ENCODE peak calls at places on chromosomes 11 and 22, in five cellular contexts. One of them, this sample, is unnamed.
A peak's percentile ranks its signal among the peaks of the same experiment; 100 is the strongest.

GRCh38 chr11:28457481-28458145 is 349.4 kb downstream of the METTL15 start:
- DNase-seq in H1: no peak
- DNase-seq in HCT116: no peak
- DNase-seq in K562: no peak
- DNase-seq in SK-N-SH: no peak
- DNase-seq in this sample: no peak

GRCh38 chr11:126345759-126346585 is 9.5 kb upstream of the ST3GAL4 start:
- DNase-seq in SK-N-SH: no peak
- DNase-seq in H1: no peak
- DNase-seq in HCT116: no peak
- DNase-seq in K562: peak; percentile 81
- DNase-seq in this sample: no peak

GRCh38 chr11:1825039-1825740 is 9.6 kb upstream of the SYT8 start:
- DNase-seq in H1: peak; percentile 78
- DNase-seq in SK-N-SH: no peak
- DNase-seq in K562: peak; percentile 91
- DNase-seq in HCT116: no peak
- DNase-seq in this sample: peak; percentile 55

GRCh38 chr11:111798279-111798678 is 32.1 kb upstream of the PPP2R1B start:
- DNase-seq in K562: no peak
- DNase-seq in H1: no peak
- DNase-seq in HCT116: no peak
- DNase-seq in SK-N-SH: no peak
- DNase-seq in this sample: no peak

GRCh38 chr11:15113381-15113780 is 1.3 kb upstream of the INSC start:
- DNase-seq in H1: no peak
- DNase-seq in SK-N-SH: no peak
- DNase-seq in K562: no peak
- DNase-seq in HCT116: no peak
- DNase-seq in this sample: no peak

GRCh38 chr11:107956543-107956942 is 28.3 kb downstream of the RAB39A start:
- DNase-seq in SK-N-SH: peak; percentile 54
- DNase-seq in H1: no peak
- DNase-seq in HCT116: no peak
- DNase-seq in K562: no peak
- DNase-seq in this sample: no peak

GRCh38 chr11:60528934-60529333 is 13.7 kb downstream of the MS4A13 start:
- DNase-seq in K562: no peak
- DNase-seq in SK-N-SH: no peak
- DNase-seq in HCT116: no peak
- DNase-seq in H1: no peak
- DNase-seq in this sample: no peak

GRCh38 chr11:45983471-45983845 is 61.0 kb downstream of the LARGE2 start:
- DNase-seq in H1: no peak
- DNase-seq in SK-N-SH: no peak
- DNase-seq in HCT116: no peak
- DNase-seq in K562: no peak
- DNase-seq in this sample: no peak

GRCh38 chr11:100739636-100740035 is 52.5 kb downstream of the ARHGAP42 start:
- DNase-seq in H1: no peak
- DNase-seq in SK-N-SH: no peak
- DNase-seq in HCT116: peak; percentile 61
- DNase-seq in K562: no peak
- DNase-seq in this sample: peak; percentile 48

GRCh38 chr22:22881116-22882032 is 6.2 kb upstream of the IGLL5 start:
- DNase-seq in H1: no peak
- DNase-seq in SK-N-SH: peak; percentile 79
- DNase-seq in HCT116: no peak
- DNase-seq in K562: peak; percentile 56
- DNase-seq in this sample: peak; percentile 41

DNA sequence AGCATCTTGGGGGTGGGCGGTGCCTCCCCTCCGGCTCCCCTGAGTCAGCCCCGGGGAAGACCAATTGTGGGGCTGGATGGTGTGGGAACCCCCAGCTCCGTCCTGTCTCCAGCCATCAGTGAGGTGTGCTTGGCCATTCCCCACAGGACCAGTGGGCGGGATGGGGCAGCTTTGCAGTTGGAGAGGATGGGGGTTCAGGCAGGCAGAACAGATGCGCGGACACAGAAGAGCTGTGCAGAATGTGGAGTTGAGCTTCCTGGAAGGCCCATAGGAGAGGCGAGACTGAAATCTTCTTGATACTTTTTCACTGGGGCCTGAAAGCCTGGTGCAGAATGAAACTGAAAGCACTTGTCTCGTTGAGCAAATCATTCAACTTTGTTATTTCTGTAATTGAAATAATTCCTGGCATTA is 23.8 kb downstream of the PARVB start:
- DNase-seq in HCT116: no peak
- DNase-seq in K562: no peak
- DNase-seq in H1: no peak
- DNase-seq in SK-N-SH: no peak
- DNase-seq in this sample: no peak
- TF ChIP-seq JUND in HCT116: no peak
- TF ChIP-seq JUND in K562: no peak
- TF ChIP-seq JUND in H1: no peak
- TF ChIP-seq JUND in SK-N-SH: no peak
- TF ChIP-seq JUND in this sample: no peak

GRCh38 chr22:35921777-35922176 is 106.8 kb downstream of the RBFOX2 start:
- DNase-seq in HCT116: peak; percentile 76
- DNase-seq in K562: peak; percentile 24
- DNase-seq in H1: no peak
- DNase-seq in SK-N-SH: peak; percentile 49
- DNase-seq in this sample: no peak
- TF ChIP-seq JUND in HCT116: peak; percentile 43
- TF ChIP-seq JUND in K562: peak; percentile 44
- TF ChIP-seq JUND in H1: peak; percentile 51
- TF ChIP-seq JUND in SK-N-SH: peak; percentile 36
- TF ChIP-seq JUND in this sample: no peak

GRCh38 chr22:46866591-46866990 is 104.1 kb downstream of the TBC1D22A start:
- DNase-seq in SK-N-SH: no peak
- DNase-seq in K562: no peak
- DNase-seq in HCT116: no peak
- DNase-seq in H1: peak; percentile 38
- DNase-seq in this sample: no peak

GRCh38 chr22:46864314-46865051 is 102.0 kb downstream of the TBC1D22A start:
- DNase-seq in HCT116: no peak
- DNase-seq in K562: no peak
- DNase-seq in SK-N-SH: no peak
- DNase-seq in H1: no peak
- DNase-seq in this sample: no peak

GRCh38 chr22:46865052-46865434 is 102.6 kb downstream of the TBC1D22A start:
- DNase-seq in H1: no peak
- DNase-seq in HCT116: no peak
- DNase-seq in K562: no peak
- DNase-seq in SK-N-SH: no peak
- DNase-seq in this sample: no peak

GRCh38 chr22:46865642-46866041 is 103.2 kb downstream of the TBC1D22A start:
- DNase-seq in K562: no peak
- DNase-seq in HCT116: no peak
- DNase-seq in H1: no peak
- DNase-seq in SK-N-SH: no peak
- DNase-seq in this sample: no peak

DNA sequence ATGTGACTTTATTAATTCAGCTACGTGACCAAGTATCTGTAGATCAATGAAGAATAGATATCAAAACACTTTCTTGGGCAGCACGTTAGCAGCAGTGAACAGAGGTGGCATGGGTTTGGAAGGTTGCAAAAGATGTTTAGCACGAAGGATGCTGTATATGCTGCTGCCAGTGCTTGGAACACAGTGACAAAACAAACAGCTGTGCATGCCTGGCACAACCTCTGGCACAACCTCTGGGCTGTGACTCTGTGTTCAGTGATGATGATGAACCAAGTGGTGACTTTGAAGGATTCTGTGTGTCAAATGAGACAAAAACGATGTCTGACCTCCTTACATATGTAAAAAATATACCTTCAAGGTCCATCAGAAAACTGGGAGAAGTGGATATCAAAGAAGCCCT is 104.7 kb downstream of the TBC1D22A start:
- DNase-seq in HCT116: no peak
- DNase-seq in K562: no peak
- DNase-seq in SK-N-SH: no peak
- DNase-seq in H1: no peak
- DNase-seq in this sample: no peak
- TF ChIP-seq JUND in HCT116: no peak
- TF ChIP-seq JUND in K562: no peak
- TF ChIP-seq JUND in SK-N-SH: no peak
- TF ChIP-seq JUND in H1: no peak
- TF ChIP-seq JUND in this sample: no peak

GRCh38 chr11:63720611-63721010 is 39.3 kb downstream of the RTN3 start:
- DNase-seq in K562: no peak
- DNase-seq in HCT116: no peak
- DNase-seq in SK-N-SH: no peak
- DNase-seq in H1: no peak
- DNase-seq in this sample: no peak

GRCh38 chr11:63719987-63720386 is 38.7 kb downstream of the RTN3 start:
- DNase-seq in HCT116: no peak
- DNase-seq in K562: no peak
- DNase-seq in SK-N-SH: no peak
- DNase-seq in H1: no peak
- DNase-seq in this sample: no peak
- TF ChIP-seq JUND in HCT116: no peak
- TF ChIP-seq JUND in K562: no peak
- TF ChIP-seq JUND in SK-N-SH: no peak
- TF ChIP-seq JUND in H1: no peak
- TF ChIP-seq JUND in this sample: no peak

DNA sequence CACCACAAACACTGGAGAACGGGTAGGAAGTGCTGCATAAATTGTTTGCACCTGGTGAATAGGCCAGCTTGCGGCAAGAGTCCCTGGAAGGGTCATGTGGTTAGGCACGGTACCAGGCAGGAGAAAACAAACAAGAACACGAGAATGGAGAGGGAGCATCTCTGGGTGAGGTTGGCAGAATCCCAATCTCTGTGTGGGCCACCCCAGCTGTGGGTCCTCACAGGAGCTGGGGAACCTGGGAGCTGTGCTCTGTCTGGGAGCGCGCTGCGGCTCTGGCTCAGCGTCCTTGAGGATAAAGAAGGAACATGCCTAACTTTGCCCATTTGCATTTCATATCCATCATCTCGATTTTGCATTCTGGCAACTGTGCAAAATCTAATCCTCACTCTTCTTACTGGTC is 46.1 kb upstream of the JAM3 start:
- DNase-seq in H1: no peak
- DNase-seq in K562: no peak
- DNase-seq in SK-N-SH: no peak
- DNase-seq in HCT116: no peak
- DNase-seq in this sample: no peak
- TF ChIP-seq JUND in H1: no peak
- TF ChIP-seq JUND in K562: no peak
- TF ChIP-seq JUND in SK-N-SH: no peak
- TF ChIP-seq JUND in HCT116: no peak
- TF ChIP-seq JUND in this sample: no peak

DNA sequence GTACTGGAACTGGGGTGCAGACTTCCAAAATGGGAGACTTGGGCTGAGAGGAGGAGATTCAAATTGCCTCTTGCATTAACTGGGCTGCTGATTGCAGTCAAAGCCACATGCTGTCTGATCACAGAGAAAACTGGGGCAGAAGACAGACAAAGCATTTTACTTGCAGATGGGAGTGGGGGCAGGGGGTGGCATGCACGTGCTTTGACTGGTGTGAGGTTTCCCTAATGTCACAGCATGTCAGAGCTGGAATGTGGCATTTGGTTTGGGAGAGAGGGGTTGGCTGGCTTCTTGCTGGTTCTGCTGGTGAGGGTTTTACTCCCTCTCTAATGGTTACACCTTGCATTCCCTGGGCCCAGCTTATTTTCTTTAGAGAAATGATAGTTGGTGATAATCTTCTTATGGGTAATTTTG is 2.9 kb downstream of the TUB start:
- DNase-seq in K562: no peak
- DNase-seq in SK-N-SH: no peak
- DNase-seq in HCT116: no peak
- DNase-seq in H1: no peak
- DNase-seq in this sample: no peak
- TF ChIP-seq JUND in K562: no peak
- TF ChIP-seq JUND in SK-N-SH: no peak
- TF ChIP-seq JUND in HCT116: no peak
- TF ChIP-seq JUND in H1: no peak
- TF ChIP-seq JUND in this sample: no peak

GRCh38 chr11:58059011-58059358 is 28.2 kb downstream of the OR6Q1 start:
- DNase-seq in HCT116: no peak
- DNase-seq in H1: no peak
- DNase-seq in SK-N-SH: no peak
- DNase-seq in K562: no peak
- DNase-seq in this sample: no peak
- TF ChIP-seq JUND in HCT116: no peak
- TF ChIP-seq JUND in H1: peak; percentile 62
- TF ChIP-seq JUND in SK-N-SH: peak; percentile 70
- TF ChIP-seq JUND in K562: no peak
- TF ChIP-seq JUND in this sample: no peak

GRCh38 chr11:31815743-31816466 is 4.8 kb upstream of the PAX6 start:
- DNase-seq in HCT116: no peak
- DNase-seq in K562: peak; percentile 45
- DNase-seq in H1: no peak
- DNase-seq in SK-N-SH: peak; percentile 41
- DNase-seq in this sample: no peak

GRCh38 chr11:31813242-31813960 is 2.3 kb upstream of the PAX6 start:
- DNase-seq in HCT116: no peak
- DNase-seq in SK-N-SH: peak; percentile 23
- DNase-seq in H1: no peak
- DNase-seq in K562: no peak
- DNase-seq in this sample: no peak

GRCh38 chr11:31812392-31813241 is 1.5 kb upstream of the PAX6 start:
- DNase-seq in HCT116: no peak
- DNase-seq in K562: no peak
- DNase-seq in H1: no peak
- DNase-seq in SK-N-SH: peak; percentile 62
- DNase-seq in this sample: peak; percentile 77

GRCh38 chr11:31816467-31817053 is 5.4 kb upstream of the PAX6 start:
- DNase-seq in HCT116: no peak
- DNase-seq in SK-N-SH: peak; percentile 50
- DNase-seq in H1: no peak
- DNase-seq in K562: peak; percentile 32
- DNase-seq in this sample: no peak

GRCh38 chr11:31813961-31814868 is 3.1 kb upstream of the PAX6 start:
- DNase-seq in H1: no peak
- DNase-seq in K562: no peak
- DNase-seq in HCT116: no peak
- DNase-seq in SK-N-SH: peak; percentile 48
- DNase-seq in this sample: no peak
- TF ChIP-seq JUND in H1: no peak
- TF ChIP-seq JUND in K562: no peak
- TF ChIP-seq JUND in HCT116: no peak
- TF ChIP-seq JUND in SK-N-SH: no peak
- TF ChIP-seq JUND in this sample: no peak

DNA sequence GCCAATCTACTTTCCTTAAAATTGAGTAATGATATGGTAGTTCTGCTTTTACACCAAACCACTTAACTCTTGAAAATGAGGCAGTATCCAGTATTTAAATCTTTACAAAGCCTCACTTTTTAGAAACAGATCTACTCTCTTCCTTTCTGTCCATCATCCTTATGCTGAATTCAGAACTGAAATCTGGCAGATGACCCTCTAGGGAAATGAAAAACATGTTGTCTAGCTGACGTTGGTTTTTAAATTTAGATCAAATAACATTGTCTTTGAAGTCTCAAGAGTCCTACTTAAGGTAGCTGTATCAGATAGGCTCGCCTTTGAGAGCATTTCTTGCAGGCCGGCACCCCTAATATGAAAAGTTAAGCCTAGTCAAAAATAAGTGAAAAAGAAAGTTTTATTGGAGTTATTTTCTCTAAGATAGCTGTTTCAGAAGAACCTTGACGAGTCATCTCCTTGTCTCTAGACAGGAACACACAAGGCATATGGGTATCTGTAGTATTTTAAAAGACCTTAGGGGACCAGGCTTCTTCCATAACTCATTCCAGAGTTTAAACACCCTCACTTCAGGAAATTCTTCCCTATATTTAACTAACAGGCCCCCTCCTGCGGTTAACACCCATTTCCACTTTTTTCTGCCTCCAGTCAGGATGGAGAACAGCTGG is 81.3 kb downstream of the WNT11 start:
- DNase-seq in HCT116: no peak
- DNase-seq in SK-N-SH: no peak
- DNase-seq in K562: no peak
- DNase-seq in H1: no peak
- DNase-seq in this sample: no peak
- TF ChIP-seq JUND in HCT116: no peak
- TF ChIP-seq JUND in SK-N-SH: no peak
- TF ChIP-seq JUND in K562: no peak
- TF ChIP-seq JUND in H1: no peak
- TF ChIP-seq JUND in this sample: no peak